ENCODE peak calls at places on chromosomes 7 and 10, in six cellular contexts. T is AG10803; L is activated effector memory CD4-positive, alpha-beta T cell treated with anti-CD3 and anti-CD28 coated beads, Interleukin-2, amount 50 U/mL, for 16 hours; J is stimulated activated CD4-positive, alpha-beta T cell treated with anti-CD3 and anti-CD28 coated beads, Interleukin-12 subunit alpha, Interleukin-12 subunit beta, amount 100 ng/mL, for 24 hours; C is WTC11; K is posterior vena cava. O is an unnamed sample.

GRCh38 chr7:123929107-123929506 is 4.1 kb downstream of the SPAM1 start:
- DNase-seq in C (no peak), K (no peak), J (no peak), L (no peak), T (no peak), O (no peak)

GRCh38 chr10:103720328-103720963 is 134.9 kb downstream of the SH3PXD2A start:
- DNase-seq in J (no peak), C (no peak), L (no peak), T (no peak), K (no peak), O (no peak)

GRCh38 chr10:109987413-109987812 is 20.4 kb upstream of the ADD3 start:
- DNase-seq in J (no peak), T (peak), L (no peak), K (no peak), C (no peak), O (no peak)

GRCh38 chr10:132632851-132633684 is 95.5 kb downstream of the INPP5A start:
- DNase-seq in J (no peak), C (peak), K (peak), L (no peak), T (peak), O (no peak)

GRCh38 chr7:66921918-66922486 is 977 bp downstream of the TMEM248 start:
- DNase-seq in J (no peak), C (no peak), L (peak), K (no peak), T (no peak), O (no peak)

GRCh38 chr10:50416885-50417284 is 165.6 kb upstream of the ASAH2 start:
- DNase-seq in J (no peak), L (no peak), K (no peak), T (no peak), C (no peak), O (no peak)

GRCh38 chr10:66881814-66882213 is 44.0 kb upstream of the LRRTM3 start:
- DNase-seq in K (no peak), T (no peak), J (no peak), C (no peak), L (no peak), O (no peak)

GRCh38 chr7:35366167-35367155 is 112.6 kb upstream of the TBX20 start:
- DNase-seq in K (no peak), C (peak), J (no peak), L (no peak), T (no peak), O (no peak)

GRCh38 chr10:16947071-16947470 is 129.8 kb upstream of the RSU1 start:
- DNase-seq in J (no peak), T (no peak), L (no peak), K (no peak), C (no peak), O (no peak)

GRCh38 chr7:158251061-158251965 is 336.3 kb downstream of the PTPRN2 start:
- DNase-seq in J (no peak), T (no peak), L (peak), C (peak), K (no peak), O (no peak)

GRCh38 chr10:69696073-69696731 is 66.2 kb downstream of the FAM241B start:
- DNase-seq in J (no peak), C (peak), K (no peak), T (peak), L (no peak), O (no peak)

GRCh38 chr7:138979226-138979979 is 1.8 kb downstream of the KIAA1549 start:
- DNase-seq in C (no peak), K (no peak), T (peak), L (no peak), J (no peak), O (no peak)

GRCh38 chr7:89685287-89685686 is 469.0 kb upstream of the STEAP1 start:
- DNase-seq in J (no peak), C (no peak), K (no peak), L (no peak), T (no peak), O (no peak)

GRCh38 chr7:74026406-74027123 is 1.4 kb upstream of the ELN start:
- DNase-seq in L (peak), T (peak), C (peak), J (peak), K (peak), O (peak)

GRCh38 chr7:33724201-33724600 is 181.1 kb upstream of the BMPER start:
- DNase-seq in J (no peak), T (no peak), C (no peak), L (no peak), K (no peak), O (no peak)

GRCh38 chr7:127619681-127620405 is 1.9 kb upstream of the PAX4 start:
- DNase-seq in C (peak), K (no peak), T (no peak), L (no peak), J (no peak), O (no peak)

GRCh38 chr7:116339564-116339963 is 129.2 kb downstream of the TES start:
- DNase-seq in T (no peak), C (no peak), K (no peak), L (no peak), J (no peak), O (no peak)

GRCh38 chr10:77582710-77583115 is 54.9 kb downstream of the KCNMA1 start:
- DNase-seq in T (peak), C (no peak), J (no peak), K (peak), L (no peak), O (no peak)

GRCh38 chr10:60424971-60425370 is 35.3 kb upstream of the ANK3 start:
- DNase-seq in T (no peak), J (no peak), K (no peak), C (no peak), L (no peak), O (no peak)

GRCh38 chr10:113273151-113273876 is 279.5 kb upstream of the HABP2 start:
- DNase-seq in J (no peak), K (no peak), T (peak), C (peak), L (no peak), O (peak)

GRCh38 chr7:147569514-147569913 is 1021.1 kb upstream of the C7orf33 start:
- DNase-seq in C (no peak), T (no peak), L (no peak), K (no peak), J (no peak), O (no peak)

GRCh38 chr10:108616559-108617285 is 1306.6 kb downstream of the XPNPEP1 start:
- DNase-seq in J (no peak), T (no peak), K (no peak), C (no peak), L (no peak), O (no peak)

GRCh38 chr10:104076743-104077160 is 8.9 kb downstream of the COL17A1 start:
- DNase-seq in J (no peak), L (no peak), K (no peak), T (peak), C (no peak), O (peak)

GRCh38 chr10:14855453-14855852 is 17.3 kb downstream of the HSPA14 start:
- DNase-seq in J (no peak), L (no peak), K (no peak), T (no peak), C (no peak), O (no peak)

O was measured in mucosa of gallbladder.